ENCODE peak calls at places on chromosomes 13 and 19, in six cellular contexts. A is A172; Z is ascending aorta; K is activated effector memory CD4-positive, alpha-beta T cell treated with anti-CD3 and anti-CD28 coated beads, Interleukin-2, amount 50 U/mL, for 16 hours; I is GM19239; V is heart left ventricle. Y is an unnamed sample.
A peak's percentile ranks its signal among the peaks of the same experiment; 100 is the strongest.

GRCh38 chr19:39498262-39499081 is at the start of gene DLL3:
- DNase-seq in A (no peak), Z (no peak), K (no peak), I (no peak), V (no peak), Y (no peak)

GRCh38 chr19:20482721-20483120 is 82.9 kb downstream of the ZNF737 start:
- DNase-seq in A (no peak), Z (no peak), K (no peak), I (no peak), V (no peak), Y (no peak)

GRCh38 chr19:42111811-42112210 is 20.4 kb downstream of the POU2F2 start:
- DNase-seq in A (peak; percentile 51), Z (no peak), K (no peak), I (no peak), V (no peak), Y (no peak)

GRCh38 chr19:15623711-15624318 is 8.8 kb downstream of the CYP4F8 start:
- DNase-seq in A (no peak), Z (no peak), K (no peak), I (no peak), V (no peak), Y (no peak)

GRCh38 chr13:109156181-109156935 is 526.9 kb downstream of the MYO16 start:
- DNase-seq in A (peak; percentile 92), Z (no peak), K (no peak), I (no peak), V (no peak), Y (no peak)

GRCh38 chr19:33186835-33187540 is 7.1 kb upstream of the LRP3 start:
- DNase-seq in A (no peak), Z (no peak), K (peak; percentile 37), I (no peak), V (no peak), Y (no peak)

GRCh38 chr13:26037302-26037701 is 14.5 kb downstream of the SHISA2 start:
- DNase-seq in A (no peak), Z (no peak), K (peak; percentile 66), I (no peak), V (no peak), Y (no peak)

GRCh38 chr13:21710163-21710562 is 39.3 kb downstream of the FGF9 start:
- DNase-seq in A (no peak), Z (no peak), K (no peak), I (no peak), V (no peak), Y (no peak)

GRCh38 chr19:28656644-28657043 is 556.3 kb downstream of the UQCRFS1 start:
- DNase-seq in A (no peak), Z (no peak), K (no peak), I (no peak), V (no peak), Y (no peak)

GRCh38 chr13:111187879-111188643 is 73.0 kb downstream of the ARHGEF7 start:
- DNase-seq in A (peak; percentile 56), Z (no peak), K (no peak), I (no peak), V (no peak), Y (no peak)

GRCh38 chr19:40464059-40465024 is 1.2 kb downstream of the BLVRB start:
- DNase-seq in A (peak; percentile 95), Z (peak; percentile 56), K (peak; percentile 91), I (no peak), V (peak; percentile 82), Y (peak; percentile 52)

GRCh38 chr13:111219306-111219705 is 101.1 kb upstream of the TEX29 start:
- DNase-seq in A (no peak), Z (no peak), K (no peak), I (no peak), V (no peak), Y (no peak)

GRCh38 chr19:6030214-6030507 is 52.2 kb upstream of the RANBP3 start:
- DNase-seq in A (peak; percentile 37), Z (no peak), K (no peak), I (no peak), V (no peak), Y (no peak)

GRCh38 chr19:13031917-13032623 is 36.8 kb downstream of the NFIX start:
- DNase-seq in A (no peak), Z (no peak), K (no peak), I (no peak), V (no peak), Y (no peak)

GRCh38 chr19:43826787-43827754 is at the start of gene ZNF283:
- DNase-seq in A (peak; percentile 82), Z (peak; percentile 60), K (peak; percentile 93), I (peak; percentile 69), V (peak; percentile 91), Y (peak; percentile 89)

GRCh38 chr13:29743229-29743786 is 107.1 kb downstream of the UBL3 start:
- DNase-seq in A (peak; percentile 68), Z (no peak), K (no peak), I (no peak), V (no peak), Y (no peak)

GRCh38 chr19:35442091-35442490 is 6.0 kb upstream of the FFAR2 start:
- DNase-seq in A (no peak), Z (no peak), K (no peak), I (no peak), V (no peak), Y (no peak)

GRCh38 chr13:27442071-27442647 is 8.2 kb downstream of the MTIF3 start:
- DNase-seq in A (no peak), Z (no peak), K (peak; percentile 71), I (no peak), V (no peak), Y (no peak)

GRCh38 chr19:11581740-11582139 is 4.3 kb upstream of the ACP5 start:
- DNase-seq in A (no peak), Z (no peak), K (peak; percentile 77), I (peak; percentile 65), V (no peak), Y (peak; percentile 75)

GRCh38 chr13:99968521-99969367 is 2.8 kb downstream of the ZIC5 start:
- DNase-seq in A (no peak), Z (no peak), K (peak; percentile 63), I (no peak), V (no peak), Y (no peak)

GRCh38 chr19:33221641-33222040 is 4.0 kb downstream of the SLC7A10 start:
- DNase-seq in A (peak; percentile 21), Z (no peak), K (no peak), I (no peak), V (no peak), Y (no peak)

GRCh38 chr19:58417071-58417470 is 8.6 kb downstream of the ZNF584 start:
- DNase-seq in A (no peak), Z (no peak), K (no peak), I (no peak), V (no peak), Y (no peak)

GRCh38 chr19:49347835-49348234 is 12.6 kb downstream of the CD37 start:
- DNase-seq in A (peak; percentile 37), Z (no peak), K (no peak), I (no peak), V (no peak), Y (no peak)

GRCh38 chr13:110323172-110323851 is 16.2 kb downstream of the COL4A2 start:
- DNase-seq in A (peak; percentile 97), Z (no peak), K (no peak), I (no peak), V (no peak), Y (no peak)

GRCh38 chr13:48859168-48860105 is 116.3 kb upstream of the FNDC3A start:
- DNase-seq in A (no peak), Z (no peak), K (no peak), I (no peak), V (no peak), Y (peak; percentile 13)

GRCh38 chr13:24274452-24274971 is 34.9 kb upstream of the C1QTNF9 start:
- DNase-seq in A (no peak), Z (no peak), K (peak; percentile 88), I (no peak), V (no peak), Y (peak; percentile 78)

GRCh38 chr13:112905990-112906641 is 62.9 kb upstream of the MCF2L start:
- DNase-seq in A (no peak), Z (no peak), K (no peak), I (no peak), V (no peak), Y (no peak)

GRCh38 chr19:10566658-10567410 is 1.0 kb upstream of the KRI1 start:
- DNase-seq in A (no peak), Z (no peak), K (peak; percentile 81), I (peak; percentile 58), V (no peak), Y (peak; percentile 77)

GRCh38 chr19:38993271-38993670 is 17.7 kb upstream of the FBXO17 start:
- DNase-seq in A (peak; percentile 81), Z (no peak), K (no peak), I (no peak), V (no peak), Y (no peak)

GRCh38 chr13:110647365-110647737 is 32.0 kb downstream of the NAXD start:
- DNase-seq in A (no peak), Z (no peak), K (no peak), I (no peak), V (no peak), Y (no peak)